ENCODE peak calls at places on chromosomes 1 and 21, in seven cellular contexts. I is AG04450; L is naive thymus-derived CD4-positive, alpha-beta T cell; M is CD8-positive, alpha-beta memory T cell; J is tibial nerve; T is stomach; A is A549. E is an unnamed sample.
A peak's percentile ranks its signal among the peaks of the same experiment; 100 is the strongest.

GRCh38 chr1:162882248-162882666 is 21.3 kb upstream of the CCDC190 start:
- DNase-seq in I (no peak), L (no peak), T (no peak), M (no peak), A (no peak), J (no peak), E (no peak)

GRCh38 chr1:72229893-72230292 is 52.4 kb downstream of the NEGR1 start:
- DNase-seq in M (no peak), A (no peak), L (no peak), T (no peak), I (no peak), J (no peak), E (no peak)

GRCh38 chr1:243495442-243496172 is 239.8 kb downstream of the SDCCAG8 start:
- DNase-seq in J (no peak), I (no peak), A (no peak), T (no peak), L (no peak), M (no peak), E (no peak)

GRCh38 chr1:109268431-109269211 is 14.3 kb downstream of the PSRC1 start:
- DNase-seq in I (no peak), M (no peak), A (no peak), T (no peak), J (no peak), L (no peak), E (no peak)

GRCh38 chr1:233393084-233393840 is 65.7 kb downstream of the MAP3K21 start:
- DNase-seq in I (no peak), T (no peak), M (no peak), L (no peak), J (no peak), A (no peak), E (no peak)

GRCh38 chr1:156896490-156897033 is 3.0 kb downstream of the PEAR1 start:
- DNase-seq in L (no peak), M (no peak), A (peak; percentile 90), J (no peak), I (peak; percentile 72), T (no peak), E (peak; percentile 55)

GRCh38 chr1:27166351-27166802 is 11.5 kb upstream of the SLC9A1 start:
- DNase-seq in L (no peak), I (no peak), T (no peak), M (no peak), J (no peak), A (no peak), E (peak; percentile 22)

GRCh38 chr1:9442266-9442846 is 96.9 kb upstream of the SLC25A33 start:
- DNase-seq in I (no peak), M (no peak), T (no peak), L (no peak), J (no peak), A (no peak), E (no peak)

GRCh38 chr1:83100133-83100532 is 898.8 kb downstream of the TTLL7 start:
- DNase-seq in M (no peak), T (no peak), J (no peak), I (no peak), L (no peak), A (no peak), E (no peak)

GRCh38 chr21:45339430-45340405 is 52.0 kb upstream of the POFUT2 start:
- DNase-seq in I (no peak), J (no peak), M (no peak), A (no peak), T (no peak), L (no peak), E (no peak)

GRCh38 chr21:46227811-46228344 is 696 bp downstream of the LSS start:
- DNase-seq in L (peak; percentile 21), A (no peak), I (no peak), T (no peak), M (no peak), J (no peak), E (no peak)

GRCh38 chr1:212218911-212219310 is 66.3 kb upstream of the PPP2R5A start:
- DNase-seq in L (no peak), M (no peak), A (no peak), J (no peak), I (peak; percentile 77), T (no peak), E (no peak)

GRCh38 chr1:53069663-53070327 is 7.8 kb downstream of the PODN start:
- DNase-seq in T (peak; percentile 19), I (no peak), M (no peak), J (no peak), A (no peak), L (no peak), E (no peak)

GRCh38 chr1:41424581-41425118 is 59.8 kb downstream of the EDN2 start:
- DNase-seq in L (no peak), M (no peak), I (no peak), T (no peak), A (no peak), J (no peak), E (no peak)
- H3K27ac ChIP-seq in L (no peak overlapping the region), M (no peak overlapping the region), I (no peak overlapping the region), T (no peak overlapping the region), A (no peak overlapping the region), J (no peak overlapping the region), E (no peak overlapping the region)

GRCh38 chr1:61779231-61779630 is 37.0 kb downstream of the PATJ start:
- DNase-seq in A (no peak), T (no peak), J (no peak), M (no peak), I (no peak), L (no peak), E (no peak)
- H3K27ac ChIP-seq in A (no peak overlapping the region), T (no peak overlapping the region), J (no peak overlapping the region), M (no peak overlapping the region), I (no peak overlapping the region), L (no peak overlapping the region), E (no peak overlapping the region)

DNA sequence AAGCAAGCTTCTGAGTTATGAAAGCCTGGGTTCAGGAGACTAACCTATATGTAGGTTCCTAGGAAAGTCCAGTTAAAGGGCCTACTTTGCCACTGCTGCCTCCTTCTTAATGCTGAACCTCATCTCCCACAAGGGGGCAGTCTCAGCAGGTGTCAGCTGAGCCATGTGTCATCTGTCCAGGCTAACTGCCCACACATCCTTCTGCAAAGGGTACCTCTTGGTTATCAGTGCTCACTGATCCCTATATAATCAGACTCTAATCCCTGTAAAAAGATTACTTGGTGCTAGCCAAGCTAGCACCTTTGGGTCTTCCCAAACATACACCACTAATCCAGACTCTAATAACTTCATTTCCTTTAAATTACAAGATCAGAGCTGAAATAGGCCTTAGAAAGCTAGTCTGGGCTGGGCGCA is 9.0 kb downstream of the PRDX1 start:
- DNase-seq in L (peak; percentile 50), J (peak; percentile 73), M (peak; percentile 44), A (peak; percentile 74), T (peak; percentile 73), I (no peak), E (no peak)
- H3K27ac ChIP-seq in L (no peak overlapping the region), J (no peak overlapping the region), M (no peak overlapping the region), A (no peak overlapping the region), T (no peak overlapping the region), I (peak overlapping the region; percentile 3), E (peak overlapping the region; percentile 59)

GRCh38 chr1:172269084-172269483 is 151.4 kb upstream of the C1orf105 start:
- DNase-seq in M (no peak), L (no peak), I (no peak), J (no peak), T (no peak), A (peak; percentile 32), E (no peak)
- H3K27ac ChIP-seq in M (no peak overlapping the region), L (no peak overlapping the region), I (no peak overlapping the region), J (no peak overlapping the region), T (peak overlapping the region; percentile 49), A (peak overlapping the region; percentile 86), E (no peak overlapping the region)

DNA sequence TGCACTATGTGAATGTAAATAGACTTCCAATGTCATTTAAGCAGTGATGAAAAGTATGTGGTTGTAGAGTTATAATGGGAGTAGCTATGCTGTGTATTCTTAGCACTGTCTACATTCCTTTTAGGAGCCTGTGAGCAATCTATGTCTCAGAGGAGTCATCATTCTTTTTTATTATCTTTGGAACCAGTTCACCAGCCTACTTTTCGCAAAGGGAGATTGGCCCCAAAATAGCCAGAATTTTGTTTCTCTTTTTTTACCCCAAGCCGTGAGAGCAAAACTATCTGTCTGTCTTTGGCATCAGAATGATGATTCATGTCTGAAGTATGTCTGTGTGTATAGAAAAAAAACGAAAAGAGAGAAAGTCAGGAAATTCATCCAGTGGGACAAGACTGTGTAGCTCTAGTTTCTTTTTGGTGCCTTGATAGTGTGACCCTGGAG is 44.2 kb downstream of the OSBPL9 start:
- DNase-seq in J (no peak), L (no peak), T (no peak), I (peak; percentile 82), M (no peak), A (peak; percentile 58), E (no peak)
- H3K27ac ChIP-seq in J (no peak overlapping the region), L (no peak overlapping the region), T (peak overlapping the region; percentile 53), I (peak overlapping the region; percentile 33), M (no peak overlapping the region), A (peak overlapping the region; percentile 81), E (peak overlapping the region; percentile 36)

GRCh38 chr1:244860914-244861610 is 3.3 kb downstream of the HNRNPU start:
- DNase-seq in A (no peak), J (no peak), I (no peak), T (no peak), L (no peak), M (no peak), E (no peak)

GRCh38 chr1:244854865-244855578 is 9.3 kb downstream of the HNRNPU start:
- DNase-seq in A (no peak), T (no peak), I (no peak), L (no peak), J (no peak), M (no peak), E (no peak)

GRCh38 chr1:244858357-244858756 is 6.0 kb downstream of the HNRNPU start:
- DNase-seq in I (no peak), L (no peak), A (no peak), J (no peak), M (no peak), T (no peak), E (no peak)

GRCh38 chr1:244860078-244860477 is 4.3 kb downstream of the HNRNPU start:
- DNase-seq in A (no peak), L (no peak), M (no peak), I (no peak), J (no peak), T (no peak), E (no peak)

GRCh38 chr1:244857761-244858160 is 6.6 kb downstream of the HNRNPU start:
- DNase-seq in A (no peak), T (no peak), L (no peak), I (no peak), J (no peak), M (no peak), E (no peak)
- H3K27ac ChIP-seq in A (no peak overlapping the region), T (no peak overlapping the region), L (peak overlapping the region; percentile 42), I (no peak overlapping the region), J (no peak overlapping the region), M (no peak overlapping the region), E (no peak overlapping the region)

GRCh38 chr21:36385233-36385908 is at the start of gene CHAF1B:
- DNase-seq in I (peak; percentile 15), A (peak; percentile 72), T (peak; percentile 85), J (peak; percentile 62), L (peak; percentile 89), M (peak; percentile 77), E (no peak)
- H3K27ac ChIP-seq in I (no peak within 1 kb of the TSS), A (peak within 1 kb of the TSS; percentile 94), T (peak within 1 kb of the TSS; percentile 85), J (no peak within 1 kb of the TSS), L (peak within 1 kb of the TSS; percentile 68), M (peak within 1 kb of the TSS; percentile 51), E (peak within 1 kb of the TSS; percentile 12)

E was measured in epithelial cell of prostate.